ENCODE peak calls at places on chromosomes 4 and X, in six cellular contexts. T is neuronal stem cell, C is H1, F is mesenchymal stem cell, O is IMR-90, H is mesendoderm. R is an unnamed sample. For H3K36me3, the result is how much of the 10 kb centered on the place peaks cover.

GRCh38 chr4:32499176-32499575 is 1779.0 kb downstream of the PCDH7 start:
- DNase-seq in C (no peak), T (no peak), H (no peak), F (no peak), O (no peak), R (peak)

GRCh38 chr4:111979921-111980320 is 165.3 kb upstream of the FAM241A start:
- DNase-seq in T (no peak), F (no peak), H (no peak), C (no peak), O (no peak), R (no peak)

GRCh38 chr4:134548052-134548628 is 346.6 kb upstream of the PABPC4L start:
- DNase-seq in F (no peak), O (no peak), H (no peak), T (no peak), C (no peak), R (no peak)

GRCh38 chrX:119041175-119041574 is 31.6 kb upstream of the CT47C1 start:
- DNase-seq in C (no peak), H (peak), O (peak), F (peak), T (no peak), R (no peak)

GRCh38 chr4:151031831-151032605 is 16.9 kb upstream of the LRBA start:
- DNase-seq in C (no peak), O (peak), F (peak), H (no peak), T (no peak), R (peak)

GRCh38 chr4:17206829-17207773 is 304.8 kb downstream of the QDPR start:
- DNase-seq in F (no peak), H (no peak), T (no peak), C (no peak), O (no peak), R (no peak)

GRCh38 chr4:1565598-1566295 is 118.4 kb downstream of the FAM53A start:
- DNase-seq in O (no peak), C (no peak), H (no peak), F (no peak), T (no peak), R (no peak)

GRCh38 chr4:82792912-82793649 is 5.5 kb downstream of the SCD5 start:
- DNase-seq in C (no peak), T (no peak), H (no peak), F (no peak), O (peak), R (no peak)

GRCh38 chr4:65391814-65392213 is 278.5 kb downstream of the EPHA5 start:
- DNase-seq in F (no peak), T (no peak), C (no peak), H (no peak), O (no peak), R (no peak)

GRCh38 chr4:7988437-7988836 is 48.8 kb upstream of the AFAP1 start:
- DNase-seq in F (peak), C (no peak), O (peak), T (no peak), H (no peak), R (peak)

GRCh38 chr4:175776217-175776616 is 35.8 kb downstream of the GPM6A start:
- DNase-seq in O (no peak), C (no peak), F (no peak), H (peak), T (no peak), R (no peak)

GRCh38 chr4:48337726-48338125 is 3.6 kb upstream of the SLAIN2 start:
- DNase-seq in H (no peak), T (no peak), O (no peak), C (no peak), F (no peak), R (peak)

GRCh38 chr4:113740857-113741379 is 20.6 kb downstream of the CAMK2D start:
- DNase-seq in T (no peak), H (no peak), O (no peak), F (no peak), C (no peak), R (no peak)

GRCh38 chr4:142901166-142901662 is 55.1 kb upstream of the INPP4B start:
- DNase-seq in C (no peak), T (no peak), H (no peak), O (peak), F (peak), R (no peak)

GRCh38 chr4:75686346-75686745 is 13.1 kb upstream of the G3BP2 start:
- DNase-seq in T (no peak), O (no peak), C (no peak), F (no peak), H (no peak), R (no peak)

GRCh38 chrX:112967341-112967740 is 126.7 kb upstream of the AMOT start:
- DNase-seq in O (no peak), H (no peak), T (no peak), C (no peak), F (no peak), R (peak)

GRCh38 chr4:182495111-182495510 is 251.9 kb downstream of the TENM3 start:
- DNase-seq in C (no peak), O (no peak), T (no peak), F (no peak), H (no peak), R (no peak)

GRCh38 chr4:37812713-37813112 is 13.8 kb upstream of the PGM2 start:
- DNase-seq in C (no peak), F (peak), O (peak), T (no peak), H (peak), R (peak)

GRCh38 chr4:108146819-108147218 is 21.9 kb downstream of the LEF1 start:
- DNase-seq in O (no peak), H (peak), T (no peak), C (no peak), F (no peak), R (no peak)

GRCh38 chr4:107183155-107183774 is 147.2 kb upstream of the DKK2 start:
- DNase-seq in T (peak), C (no peak), H (peak), O (peak), F (peak), R (peak)

GRCh38 chr4:41256740-41257256 is at the start of gene UCHL1:
- DNase-seq in O (peak), F (peak), C (peak), H (peak), T (peak), R (no peak)

GRCh38 chr4:48687313-48687712 is 92.8 kb downstream of the FRYL start:
- DNase-seq in O (no peak), C (no peak), F (no peak), T (no peak), H (no peak), R (no peak)

GRCh38 chrX:130560558-130560957 is 158.8 kb downstream of the RBMX2 start:
- DNase-seq in F (peak), C (no peak), T (no peak), H (no peak), O (no peak), R (no peak)

GRCh38 chrX:37314526-37314925 is 34.6 kb upstream of the PRRG1 start:
- DNase-seq in H (no peak), T (no peak), C (no peak), O (peak), F (peak), R (peak)

GRCh38 chr4:107519057-107519456 is 201.0 kb downstream of the PAPSS1 start:
- DNase-seq in C (no peak), O (peak), F (peak), H (peak), T (peak), R (peak)

GRCh38 chrX:7889680-7890079 is 37.5 kb downstream of the PNPLA4 start:
- DNase-seq in H (no peak), C (no peak), O (peak), F (peak), T (no peak), R (peak)

GRCh38 chr4:9781343-9782135 is at the start of gene DRD5:
- DNase-seq in T (peak), C (peak), H (peak), O (no peak), F (no peak), R (no peak)

GRCh38 chr4:128846063-128846462 is 36.6 kb downstream of the JADE1 start:
- DNase-seq in F (no peak), C (no peak), H (no peak), T (no peak), O (no peak), R (no peak)

DNA sequence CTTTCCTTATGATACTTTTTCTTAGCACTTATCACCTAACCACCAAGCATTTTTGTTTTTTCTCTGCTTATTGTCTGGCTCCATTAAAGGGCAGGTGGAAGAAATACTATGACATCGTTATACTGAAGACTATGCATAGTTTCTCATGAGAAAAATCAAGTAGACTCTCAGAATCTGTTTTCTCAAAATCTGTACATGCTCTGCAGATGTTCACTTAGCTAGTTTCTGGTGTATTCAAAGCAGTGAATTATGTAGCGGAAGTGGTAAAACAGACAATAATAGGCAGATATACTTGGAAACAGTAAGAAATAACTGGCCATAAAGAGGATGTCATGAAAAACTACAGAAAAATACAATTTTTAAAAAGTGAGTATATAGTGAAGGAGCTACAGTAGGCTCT is 146.0 kb downstream of the STIM2 start:
- DNase-seq in H (no peak), F (no peak), T (no peak), C (no peak), O (no peak), R (no peak)
- H3K36me3 ChIP-seq in H (under half), F (under half), T (under half), C (under half), O (under half), R (under half)

DNA sequence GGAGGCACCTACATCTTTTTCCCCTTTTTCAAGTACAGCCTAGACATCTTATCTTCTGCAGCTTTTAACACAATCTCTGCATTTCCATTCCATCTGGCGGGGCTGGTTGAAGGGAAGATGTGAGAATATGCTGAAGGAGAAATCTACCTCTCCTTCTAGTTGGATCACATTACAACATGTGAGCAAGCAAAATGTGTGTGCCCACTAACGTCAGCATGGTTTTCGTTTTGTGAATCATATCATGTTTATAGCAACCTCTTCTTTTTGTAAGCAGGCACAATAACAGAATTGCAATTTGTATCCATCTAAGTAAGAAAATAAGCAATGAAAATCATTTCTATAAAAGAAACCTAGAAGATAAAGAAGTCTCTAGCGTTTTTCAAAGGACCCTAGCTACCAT is 28.9 kb upstream of the MID1 start:
- DNase-seq in O (peak), T (no peak), H (peak), F (no peak), C (no peak), R (no peak)
- H3K4ac ChIP-seq in O (no peak), T (no peak), H (no peak), F (no peak), C (no peak), R (no peak)

GRCh38 chrX:50484662-50485061 is 14.0 kb upstream of the DGKK start:
- DNase-seq in T (no peak), F (no peak), O (no peak), C (no peak), H (peak), R (no peak)

DNA sequence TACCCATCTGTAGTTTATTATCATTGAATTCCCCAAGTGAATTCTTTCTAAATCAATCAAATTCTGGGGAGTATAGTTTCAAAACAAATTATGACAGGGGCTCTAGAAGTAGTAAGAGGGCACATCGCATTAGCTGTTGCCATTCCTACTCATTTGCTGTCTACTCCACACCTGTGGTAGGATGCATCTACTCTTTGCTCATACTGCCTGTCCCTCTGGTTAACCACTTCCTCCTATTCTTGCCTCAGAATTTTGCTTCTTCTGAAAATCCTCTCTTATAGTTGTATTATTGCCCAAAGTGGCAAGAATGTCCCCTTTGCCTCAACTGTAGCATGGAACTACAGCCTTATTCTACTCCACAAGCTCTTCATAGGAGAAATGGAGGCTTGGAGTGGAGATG is 12.7 kb upstream of the DGKK start:
- DNase-seq in H (no peak), F (no peak), O (no peak), T (no peak), C (no peak), R (no peak)
- H3K36me3 ChIP-seq in H (under half), F (under half), O (under half), T (under half), C (under half), R (under half)

DNA sequence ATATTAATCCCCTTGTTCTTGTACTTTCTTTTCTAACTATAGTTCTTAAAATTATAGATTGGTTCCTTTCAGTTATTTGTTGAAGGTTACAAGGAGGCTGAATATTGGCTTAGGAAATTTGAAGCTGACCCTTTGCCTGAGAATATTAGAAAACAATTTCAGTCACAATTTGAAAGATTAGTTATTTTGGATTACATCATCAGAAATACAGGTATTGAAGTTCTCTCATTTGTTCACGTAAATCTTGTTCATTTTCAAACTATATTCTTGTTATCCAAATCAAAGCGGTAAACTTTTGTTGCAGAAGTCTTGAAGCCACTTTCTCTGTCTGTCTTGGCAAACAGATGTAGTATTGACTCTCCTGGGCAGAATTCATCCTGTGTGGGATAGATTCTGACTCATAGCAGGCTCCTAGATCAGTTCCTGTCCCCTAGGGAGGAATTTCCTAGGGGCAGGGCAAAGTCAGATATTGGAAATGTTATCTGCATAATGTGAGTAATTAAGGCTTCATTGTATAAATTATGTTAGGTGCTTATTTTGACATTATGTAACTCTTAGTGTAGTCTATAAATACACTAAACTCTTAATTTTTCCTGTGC is 25.2 kb downstream of the PI4K2B start:
- DNase-seq in C (no peak), F (peak), T (no peak), O (peak), H (peak), R (no peak)
- H3K4ac ChIP-seq in C (no peak), F (no peak), T (no peak), O (no peak), H (no peak), R (no peak)